ENCODE peak calls at places on chromosome 16, in six cellular contexts. One of them, this sample, is unnamed.

GRCh38 chr16:81831722-81832126 is 52.6 kb downstream of the PLCG2 start:
- DNase-seq in K562: no peak
- DNase-seq in H1: no peak
- DNase-seq in A549: no peak
- DNase-seq in GM12878: peak; percentile 82
- DNase-seq in SK-N-SH: no peak
- DNase-seq in this sample: no peak

GRCh38 chr16:46817961-46818360 is 13.0 kb downstream of the C16orf87 start:
- DNase-seq in A549: no peak
- DNase-seq in SK-N-SH: no peak
- DNase-seq in K562: no peak
- DNase-seq in H1: no peak
- DNase-seq in GM12878: no peak
- DNase-seq in this sample: no peak

GRCh38 chr16:85394511-85395206 is 218.5 kb upstream of the GSE1 start:
- DNase-seq in GM12878: no peak
- DNase-seq in H1: peak; percentile 46
- DNase-seq in SK-N-SH: no peak
- DNase-seq in K562: no peak
- DNase-seq in A549: no peak
- DNase-seq in this sample: no peak

GRCh38 chr16:87064731-87065720 is 252.2 kb downstream of the C16orf95 start:
- DNase-seq in K562: no peak
- DNase-seq in SK-N-SH: no peak
- DNase-seq in A549: no peak
- DNase-seq in H1: no peak
- DNase-seq in GM12878: no peak
- DNase-seq in this sample: no peak

GRCh38 chr16:66387817-66388332 is 21.4 kb downstream of the CDH5 start:
- DNase-seq in K562: no peak
- DNase-seq in H1: no peak
- DNase-seq in SK-N-SH: no peak
- DNase-seq in GM12878: no peak
- DNase-seq in A549: no peak
- DNase-seq in this sample: peak; percentile 41

GRCh38 chr16:85199069-85199725 is 86.9 kb upstream of the CIBAR2 start:
- DNase-seq in SK-N-SH: no peak
- DNase-seq in H1: no peak
- DNase-seq in K562: no peak
- DNase-seq in GM12878: no peak
- DNase-seq in A549: peak; percentile 29
- DNase-seq in this sample: no peak

GRCh38 chr16:75931970-75932369 is 205.7 kb upstream of the CPHXL start:
- DNase-seq in K562: no peak
- DNase-seq in SK-N-SH: no peak
- DNase-seq in GM12878: no peak
- DNase-seq in A549: no peak
- DNase-seq in H1: no peak
- DNase-seq in this sample: no peak

GRCh38 chr16:24975428-24975889 is 39.7 kb downstream of the ARHGAP17 start:
- DNase-seq in H1: no peak
- DNase-seq in SK-N-SH: no peak
- DNase-seq in A549: peak; percentile 19
- DNase-seq in K562: no peak
- DNase-seq in GM12878: peak; percentile 76
- DNase-seq in this sample: no peak

GRCh38 chr16:72910875-72911274 is 137.1 kb downstream of the ZFHX3 start:
- DNase-seq in GM12878: no peak
- DNase-seq in K562: no peak
- DNase-seq in A549: no peak
- DNase-seq in SK-N-SH: no peak
- DNase-seq in H1: no peak
- DNase-seq in this sample: no peak

GRCh38 chr16:78161023-78161729 is 61.7 kb downstream of the WWOX start:
- DNase-seq in K562: no peak
- DNase-seq in A549: no peak
- DNase-seq in GM12878: no peak
- DNase-seq in H1: no peak
- DNase-seq in SK-N-SH: no peak
- DNase-seq in this sample: no peak

GRCh38 chr16:90031931-90032663 is 12.8 kb upstream of the DBNDD1 start:
- DNase-seq in A549: no peak
- DNase-seq in K562: no peak
- DNase-seq in SK-N-SH: peak; percentile 78
- DNase-seq in H1: no peak
- DNase-seq in GM12878: no peak
- DNase-seq in this sample: no peak
- TF ChIP-seq CHD2 in A549: no peak
- TF ChIP-seq CHD2 in K562: no peak
- TF ChIP-seq CHD2 in SK-N-SH: no peak
- TF ChIP-seq CHD2 in H1: no peak
- TF ChIP-seq CHD2 in GM12878: no peak
- TF ChIP-seq CHD2 in this sample: no peak

DNA sequence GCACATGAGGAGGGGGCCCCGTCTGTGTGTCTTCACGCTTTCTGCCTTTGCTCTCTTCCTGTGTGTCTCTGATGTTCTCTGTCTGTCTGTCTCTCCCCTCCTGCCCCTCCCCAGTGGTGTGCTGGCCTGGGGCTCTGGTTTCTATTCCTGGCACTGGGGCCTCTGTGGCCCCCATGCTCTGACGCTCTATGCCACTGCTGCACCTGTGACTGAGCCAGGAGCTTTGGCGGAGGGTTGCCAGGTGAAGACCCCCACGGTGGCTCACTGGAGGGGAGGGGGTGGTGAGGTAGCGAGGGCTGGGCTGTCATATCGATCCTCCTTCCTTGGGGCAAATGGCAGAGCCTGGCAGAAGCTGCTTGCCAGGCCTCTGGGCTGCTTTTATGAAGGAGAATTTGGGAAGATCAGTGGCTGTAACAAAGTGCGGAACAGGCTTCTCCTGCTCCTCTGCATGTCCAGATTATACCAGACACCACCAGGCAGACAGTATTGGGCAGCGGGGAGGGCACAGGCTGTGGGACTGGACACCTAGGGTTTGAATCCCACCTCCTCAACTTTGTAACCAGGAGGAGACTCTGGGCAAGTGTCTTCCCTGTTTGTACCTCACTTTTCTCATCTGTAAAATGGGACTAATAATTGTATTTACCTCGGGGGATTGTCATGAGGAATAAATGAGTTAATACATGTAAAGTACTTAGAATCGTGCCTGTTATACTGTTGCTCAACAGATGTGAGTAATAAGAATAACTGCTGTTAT is 24.9 kb upstream of the BRD7 start:
- DNase-seq in H1: no peak
- DNase-seq in SK-N-SH: no peak
- DNase-seq in GM12878: no peak
- DNase-seq in A549: no peak
- DNase-seq in K562: no peak
- DNase-seq in this sample: no peak
- TF ChIP-seq CHD2 in H1: no peak
- TF ChIP-seq CHD2 in SK-N-SH: no peak
- TF ChIP-seq CHD2 in GM12878: no peak
- TF ChIP-seq CHD2 in A549: no peak
- TF ChIP-seq CHD2 in K562: no peak
- TF ChIP-seq CHD2 in this sample: no peak

GRCh38 chr16:4330277-4330882 is 14.5 kb downstream of the GLIS2 start:
- DNase-seq in H1: peak; percentile 91
- DNase-seq in K562: peak; percentile 83
- DNase-seq in A549: peak; percentile 72
- DNase-seq in SK-N-SH: peak; percentile 94
- DNase-seq in GM12878: no peak
- DNase-seq in this sample: peak; percentile 51
- TF ChIP-seq CHD2 in H1: no peak
- TF ChIP-seq CHD2 in K562: no peak
- TF ChIP-seq CHD2 in A549: no peak
- TF ChIP-seq CHD2 in SK-N-SH: no peak
- TF ChIP-seq CHD2 in GM12878: no peak
- TF ChIP-seq CHD2 in this sample: no peak

DNA sequence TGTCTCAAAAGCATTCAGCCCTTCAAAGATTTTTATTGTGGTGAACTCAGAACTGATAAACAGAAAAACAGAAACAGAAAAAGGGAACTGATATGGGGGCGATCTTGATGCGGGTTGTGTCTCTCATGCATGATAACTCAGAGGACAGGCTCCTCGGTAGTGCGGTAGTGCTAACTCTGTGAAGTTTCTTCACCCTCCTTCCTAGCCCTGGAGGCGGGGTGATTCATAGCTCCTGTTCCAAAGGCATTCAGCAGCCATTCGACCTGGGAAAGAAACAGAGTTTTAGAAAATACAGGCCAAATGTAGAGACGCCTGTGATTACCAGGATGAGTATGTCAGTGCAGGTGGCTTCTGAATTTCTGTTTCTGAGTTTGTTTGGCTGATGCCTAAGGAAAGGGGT is 5.5 kb upstream of the MAF start:
- DNase-seq in GM12878: no peak
- DNase-seq in A549: peak; percentile 16
- DNase-seq in K562: no peak
- DNase-seq in SK-N-SH: no peak
- DNase-seq in H1: no peak
- DNase-seq in this sample: no peak
- TF ChIP-seq CHD2 in GM12878: no peak
- TF ChIP-seq CHD2 in A549: no peak
- TF ChIP-seq CHD2 in K562: no peak
- TF ChIP-seq CHD2 in SK-N-SH: no peak
- TF ChIP-seq CHD2 in H1: no peak
- TF ChIP-seq CHD2 in this sample: no peak